ENCODE peak calls at places on chromosomes 3 and 15, in seven cellular contexts. One of them, this sample, is unnamed.

GRCh38 chr3:47409284-47409683 is 28.5 kb downstream of the PTPN23 start:
- DNase-seq in foreskin fibroblast: no peak
- DNase-seq in AG09319: no peak
- DNase-seq in ovary: no peak
- DNase-seq in breast epithelium: no peak
- DNase-seq in coronary artery: no peak
- DNase-seq in WERI-Rb-1: no peak
- DNase-seq in this sample: no peak

GRCh38 chr3:188624828-188625227 is 470.9 kb downstream of the LPP start:
- DNase-seq in WERI-Rb-1: no peak
- DNase-seq in breast epithelium: no peak
- DNase-seq in ovary: no peak
- DNase-seq in foreskin fibroblast: no peak
- DNase-seq in coronary artery: no peak
- DNase-seq in AG09319: no peak
- DNase-seq in this sample: no peak

GRCh38 chr3:150184426-150185071 is 213.9 kb upstream of the PFN2 start:
- DNase-seq in breast epithelium: no peak
- DNase-seq in coronary artery: no peak
- DNase-seq in foreskin fibroblast: peak; percentile 14
- DNase-seq in WERI-Rb-1: no peak
- DNase-seq in AG09319: no peak
- DNase-seq in ovary: no peak
- DNase-seq in this sample: no peak

GRCh38 chr3:42129014-42129953 is 38.1 kb downstream of the TRAK1 start:
- DNase-seq in coronary artery: no peak
- DNase-seq in breast epithelium: no peak
- DNase-seq in foreskin fibroblast: no peak
- DNase-seq in AG09319: no peak
- DNase-seq in ovary: no peak
- DNase-seq in WERI-Rb-1: no peak
- DNase-seq in this sample: no peak

GRCh38 chr15:60949034-60949977 is 279.8 kb downstream of the RORA start:
- DNase-seq in WERI-Rb-1: no peak
- DNase-seq in foreskin fibroblast: no peak
- DNase-seq in coronary artery: no peak
- DNase-seq in AG09319: no peak
- DNase-seq in breast epithelium: no peak
- DNase-seq in ovary: no peak
- DNase-seq in this sample: no peak

GRCh38 chr3:182509312-182509711 is 284.0 kb upstream of the ATP11B start:
- DNase-seq in ovary: no peak
- DNase-seq in foreskin fibroblast: no peak
- DNase-seq in AG09319: no peak
- DNase-seq in WERI-Rb-1: no peak
- DNase-seq in coronary artery: no peak
- DNase-seq in breast epithelium: no peak
- DNase-seq in this sample: no peak

GRCh38 chr3:102181202-102181920 is 253.5 kb upstream of the ZPLD1 start:
- DNase-seq in AG09319: peak; percentile 63
- DNase-seq in foreskin fibroblast: peak; percentile 72
- DNase-seq in ovary: no peak
- DNase-seq in breast epithelium: no peak
- DNase-seq in WERI-Rb-1: no peak
- DNase-seq in coronary artery: no peak
- DNase-seq in this sample: peak; percentile 53

GRCh38 chr3:99872633-99873254 is 55.1 kb downstream of the CMSS1 start:
- DNase-seq in AG09319: no peak
- DNase-seq in coronary artery: no peak
- DNase-seq in WERI-Rb-1: no peak
- DNase-seq in breast epithelium: no peak
- DNase-seq in foreskin fibroblast: no peak
- DNase-seq in ovary: no peak
- DNase-seq in this sample: no peak

GRCh38 chr15:37289109-37289765 is 188.9 kb upstream of the MEIS2 start:
- DNase-seq in WERI-Rb-1: peak; percentile 30
- DNase-seq in coronary artery: no peak
- DNase-seq in foreskin fibroblast: peak; percentile 1
- DNase-seq in ovary: no peak
- DNase-seq in breast epithelium: no peak
- DNase-seq in AG09319: no peak
- DNase-seq in this sample: no peak

GRCh38 chr15:57251308-57251707 is 125.0 kb upstream of the CGNL1 start:
- DNase-seq in coronary artery: no peak
- DNase-seq in breast epithelium: no peak
- DNase-seq in WERI-Rb-1: no peak
- DNase-seq in foreskin fibroblast: peak; percentile 4
- DNase-seq in ovary: no peak
- DNase-seq in AG09319: no peak
- DNase-seq in this sample: no peak

GRCh38 chr3:70726096-70726745 is 413.8 kb upstream of the MDFIC2 start:
- DNase-seq in WERI-Rb-1: no peak
- DNase-seq in ovary: no peak
- DNase-seq in coronary artery: no peak
- DNase-seq in breast epithelium: no peak
- DNase-seq in foreskin fibroblast: no peak
- DNase-seq in AG09319: no peak
- DNase-seq in this sample: no peak

GRCh38 chr3:134308350-134308891 is 57.8 kb upstream of the RYK start:
- DNase-seq in foreskin fibroblast: peak; percentile 65
- DNase-seq in coronary artery: peak; percentile 92
- DNase-seq in AG09319: peak; percentile 41
- DNase-seq in WERI-Rb-1: peak; percentile 76
- DNase-seq in breast epithelium: peak; percentile 87
- DNase-seq in ovary: peak; percentile 91
- DNase-seq in this sample: no peak

GRCh38 chr3:195236801-195237570 is 34.0 kb downstream of the XXYLT1 start:
- DNase-seq in coronary artery: peak; percentile 57
- DNase-seq in breast epithelium: peak; percentile 37
- DNase-seq in foreskin fibroblast: no peak
- DNase-seq in WERI-Rb-1: no peak
- DNase-seq in ovary: peak; percentile 5
- DNase-seq in AG09319: no peak
- DNase-seq in this sample: no peak

GRCh38 chr3:140365872-140366697 is 311.8 kb upstream of the TRIM42 start:
- DNase-seq in coronary artery: no peak
- DNase-seq in WERI-Rb-1: no peak
- DNase-seq in ovary: no peak
- DNase-seq in breast epithelium: no peak
- DNase-seq in foreskin fibroblast: no peak
- DNase-seq in AG09319: no peak
- DNase-seq in this sample: no peak

GRCh38 chr3:150970665-150971327 is 1.7 kb downstream of the CLRN1 start:
- DNase-seq in breast epithelium: no peak
- DNase-seq in AG09319: peak; percentile 3
- DNase-seq in coronary artery: no peak
- DNase-seq in ovary: no peak
- DNase-seq in WERI-Rb-1: no peak
- DNase-seq in foreskin fibroblast: peak; percentile 39
- DNase-seq in this sample: peak; percentile 9

GRCh38 chr3:14358426-14359211 is 43.8 kb upstream of the SLC6A6 start:
- DNase-seq in breast epithelium: peak; percentile 76
- DNase-seq in coronary artery: no peak
- DNase-seq in foreskin fibroblast: peak; percentile 16
- DNase-seq in ovary: peak; percentile 78
- DNase-seq in WERI-Rb-1: no peak
- DNase-seq in AG09319: peak; percentile 74
- DNase-seq in this sample: peak; percentile 69

GRCh38 chr3:72255736-72256559 is 471.0 kb upstream of the PROK2 start:
- DNase-seq in AG09319: no peak
- DNase-seq in ovary: no peak
- DNase-seq in coronary artery: no peak
- DNase-seq in breast epithelium: peak; percentile 88
- DNase-seq in foreskin fibroblast: no peak
- DNase-seq in WERI-Rb-1: no peak
- DNase-seq in this sample: no peak

GRCh38 chr3:138148503-138148902 is 16.3 kb upstream of the A4GNT start:
- DNase-seq in ovary: no peak
- DNase-seq in WERI-Rb-1: peak; percentile 16
- DNase-seq in coronary artery: no peak
- DNase-seq in AG09319: no peak
- DNase-seq in foreskin fibroblast: no peak
- DNase-seq in breast epithelium: no peak
- DNase-seq in this sample: no peak

GRCh38 chr15:41928637-41929620 is 35.1 kb upstream of the SPTBN5 start:
- DNase-seq in WERI-Rb-1: no peak
- DNase-seq in AG09319: no peak
- DNase-seq in breast epithelium: no peak
- DNase-seq in ovary: no peak
- DNase-seq in coronary artery: no peak
- DNase-seq in foreskin fibroblast: no peak
- DNase-seq in this sample: no peak

GRCh38 chr15:101110681-101111569 is 140.9 kb downstream of the CHSY1 start:
- DNase-seq in breast epithelium: no peak
- DNase-seq in ovary: no peak
- DNase-seq in foreskin fibroblast: no peak
- DNase-seq in coronary artery: no peak
- DNase-seq in WERI-Rb-1: no peak
- DNase-seq in AG09319: no peak
- DNase-seq in this sample: no peak

GRCh38 chr3:158718490-158719170 is 13.6 kb downstream of the RARRES1 start:
- DNase-seq in breast epithelium: no peak
- DNase-seq in WERI-Rb-1: no peak
- DNase-seq in AG09319: peak; percentile 85
- DNase-seq in ovary: no peak
- DNase-seq in foreskin fibroblast: peak; percentile 90
- DNase-seq in coronary artery: peak; percentile 28
- DNase-seq in this sample: peak; percentile 94

GRCh38 chr15:96585634-96586386 is 255.3 kb downstream of the NR2F2 start:
- DNase-seq in coronary artery: no peak
- DNase-seq in ovary: no peak
- DNase-seq in AG09319: peak; percentile 2
- DNase-seq in breast epithelium: no peak
- DNase-seq in foreskin fibroblast: no peak
- DNase-seq in WERI-Rb-1: no peak
- DNase-seq in this sample: peak; percentile 1
- TF ChIP-seq CTCF in coronary artery: no peak
- TF ChIP-seq CTCF in ovary: no peak
- TF ChIP-seq CTCF in AG09319: peak; percentile 53
- TF ChIP-seq CTCF in breast epithelium: no peak
- TF ChIP-seq CTCF in foreskin fibroblast: peak; percentile 32
- TF ChIP-seq CTCF in WERI-Rb-1: no peak
- TF ChIP-seq CTCF in this sample: peak; percentile 44

GRCh38 chr3:186783731-186784515 is 546 bp downstream of the EIF4A2 start:
- DNase-seq in ovary: peak; percentile 89
- DNase-seq in breast epithelium: peak; percentile 87
- DNase-seq in WERI-Rb-1: peak; percentile 73
- DNase-seq in coronary artery: peak; percentile 90
- DNase-seq in AG09319: peak; percentile 56
- DNase-seq in foreskin fibroblast: peak; percentile 68
- DNase-seq in this sample: no peak

GRCh38 chr3:186784820-186785516 is 1.6 kb downstream of the EIF4A2 start:
- DNase-seq in AG09319: no peak
- DNase-seq in coronary artery: no peak
- DNase-seq in WERI-Rb-1: no peak
- DNase-seq in breast epithelium: no peak
- DNase-seq in foreskin fibroblast: no peak
- DNase-seq in ovary: no peak
- DNase-seq in this sample: no peak

GRCh38 chr3:186785517-186786018 is 2.2 kb downstream of the EIF4A2 start:
- DNase-seq in breast epithelium: no peak
- DNase-seq in WERI-Rb-1: no peak
- DNase-seq in coronary artery: no peak
- DNase-seq in AG09319: no peak
- DNase-seq in foreskin fibroblast: no peak
- DNase-seq in ovary: no peak
- DNase-seq in this sample: no peak

GRCh38 chr3:186782542-186783069 is 771 bp upstream of the EIF4A2 start:
- DNase-seq in AG09319: no peak
- DNase-seq in WERI-Rb-1: no peak
- DNase-seq in ovary: no peak
- DNase-seq in breast epithelium: no peak
- DNase-seq in foreskin fibroblast: no peak
- DNase-seq in coronary artery: no peak
- DNase-seq in this sample: no peak

DNA sequence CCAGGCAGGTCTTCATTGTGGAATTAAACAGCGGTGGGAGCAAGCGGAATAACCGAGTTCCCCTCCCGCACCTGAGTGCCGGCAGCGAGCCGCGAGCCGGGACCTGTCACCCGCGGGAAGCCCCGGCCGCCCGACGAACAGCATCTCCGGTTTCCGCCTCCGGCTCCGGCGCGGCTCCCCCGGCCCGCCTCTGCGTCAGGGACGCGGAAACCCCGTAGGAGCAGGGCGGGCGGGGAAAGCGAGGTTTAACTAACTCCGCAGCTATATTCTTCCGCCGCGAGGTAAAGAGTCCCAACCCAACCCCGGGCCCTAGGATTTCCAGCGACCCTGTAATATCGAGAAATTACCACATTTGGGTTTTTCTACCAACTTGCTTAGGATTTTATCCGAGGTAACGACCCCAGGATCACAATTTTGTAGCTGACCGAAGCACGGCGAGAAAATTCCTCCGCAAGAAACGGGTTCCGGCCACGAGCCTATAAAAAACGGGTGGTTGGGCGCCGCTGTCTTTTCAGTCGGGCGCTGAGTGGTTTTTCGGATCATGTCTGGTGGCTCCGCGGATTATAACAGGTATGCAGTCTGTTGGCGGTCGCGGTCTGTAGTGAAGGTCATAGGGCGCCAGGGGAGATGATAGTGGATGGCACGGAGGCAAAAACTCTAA is at the start of gene EIF4A2:
- DNase-seq in WERI-Rb-1: peak; percentile 85
- DNase-seq in AG09319: peak; percentile 75
- DNase-seq in breast epithelium: peak; percentile 92
- DNase-seq in ovary: peak; percentile 90
- DNase-seq in coronary artery: peak; percentile 91
- DNase-seq in foreskin fibroblast: peak; percentile 89
- DNase-seq in this sample: no peak
- TF ChIP-seq CTCF in WERI-Rb-1: no peak
- TF ChIP-seq CTCF in AG09319: no peak
- TF ChIP-seq CTCF in breast epithelium: no peak
- TF ChIP-seq CTCF in ovary: no peak
- TF ChIP-seq CTCF in coronary artery: no peak
- TF ChIP-seq CTCF in foreskin fibroblast: no peak
- TF ChIP-seq CTCF in this sample: no peak

GRCh38 chr3:60742606-60743145 is 508.6 kb downstream of the FHIT start:
- DNase-seq in ovary: no peak
- DNase-seq in WERI-Rb-1: no peak
- DNase-seq in coronary artery: no peak
- DNase-seq in foreskin fibroblast: no peak
- DNase-seq in AG09319: no peak
- DNase-seq in breast epithelium: no peak
- DNase-seq in this sample: no peak
- TF ChIP-seq CTCF in ovary: no peak
- TF ChIP-seq CTCF in WERI-Rb-1: no peak
- TF ChIP-seq CTCF in coronary artery: no peak
- TF ChIP-seq CTCF in foreskin fibroblast: peak; percentile 16
- TF ChIP-seq CTCF in AG09319: peak; percentile 15
- TF ChIP-seq CTCF in breast epithelium: no peak
- TF ChIP-seq CTCF in this sample: no peak

DNA sequence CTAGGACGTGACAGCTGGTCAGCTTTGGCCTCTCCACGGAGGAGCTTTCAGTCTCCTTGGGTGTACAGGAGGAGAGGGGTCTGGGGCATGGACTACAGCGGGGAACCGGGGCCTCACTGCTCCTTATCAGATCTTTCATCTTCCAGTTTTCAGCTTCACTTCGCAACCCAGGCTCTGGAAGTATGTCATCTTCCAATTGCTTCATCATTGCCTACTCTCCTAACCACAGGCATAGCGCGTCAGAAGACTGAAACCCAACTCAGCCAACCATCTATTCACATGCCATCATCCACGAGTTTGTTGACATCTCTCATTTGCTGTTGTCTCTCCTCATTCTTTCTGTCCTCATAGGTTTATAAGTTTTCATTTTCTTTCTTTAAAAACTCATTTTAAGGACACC is 119.5 kb downstream of the MYLK start:
- DNase-seq in ovary: no peak
- DNase-seq in coronary artery: no peak
- DNase-seq in WERI-Rb-1: no peak
- DNase-seq in AG09319: no peak
- DNase-seq in breast epithelium: no peak
- DNase-seq in foreskin fibroblast: no peak
- DNase-seq in this sample: no peak
- TF ChIP-seq CTCF in ovary: no peak
- TF ChIP-seq CTCF in coronary artery: no peak
- TF ChIP-seq CTCF in WERI-Rb-1: no peak
- TF ChIP-seq CTCF in AG09319: no peak
- TF ChIP-seq CTCF in breast epithelium: no peak
- TF ChIP-seq CTCF in foreskin fibroblast: no peak
- TF ChIP-seq CTCF in this sample: no peak